ENCODE peak calls at places on chromosomes 16 and 17, in five cellular contexts. B is stimulated activated CD4-positive, alpha-beta T cell treated with anti-CD3 and anti-CD28 coated beads, Interleukin-2, amount 100 ng/mL, for 48 hours; X is HS-5; T is hippocampal formation; E is Karpas-422. I is an unnamed sample.

GRCh38 chr16:12436201-12436657 is 367.5 kb downstream of the CPPED1 start:
- DNase-seq in E (no peak), T (peak), X (no peak), B (no peak), I (no peak)

GRCh38 chr17:2364132-2365116 is 27.1 kb downstream of the SGSM2 start:
- DNase-seq in E (no peak), B (no peak), T (no peak), X (no peak), I (no peak)

GRCh38 chr16:1537138-1537577 is 3.7 kb downstream of the TMEM204 start:
- DNase-seq in X (no peak), B (no peak), T (no peak), E (no peak), I (no peak)

GRCh38 chr17:43753488-43754129 is 5.0 kb downstream of the SOST start:
- DNase-seq in X (no peak), E (no peak), T (no peak), B (no peak), I (no peak)

GRCh38 chr16:89779917-89780316 is 36.5 kb downstream of the FANCA start:
- DNase-seq in X (no peak), E (no peak), T (no peak), B (no peak), I (no peak)

GRCh38 chr17:31309525-31309924 is 4.3 kb downstream of the EVI2B start:
- DNase-seq in B (no peak), T (peak), X (no peak), E (peak), I (no peak)

GRCh38 chr16:12419151-12419550 is 384.5 kb downstream of the CPPED1 start:
- DNase-seq in X (no peak), E (no peak), B (no peak), T (no peak), I (no peak)

GRCh38 chr17:79944251-79944812 is 91.3 kb downstream of the TBC1D16 start:
- DNase-seq in E (no peak), X (no peak), B (no peak), T (no peak), I (no peak)

GRCh38 chr17:67376509-67376891 is 581 bp upstream of the PITPNC1 start:
- DNase-seq in T (no peak), B (no peak), E (peak), X (no peak), I (no peak)

GRCh38 chr16:21987498-21987897 is 13.4 kb downstream of the PDZD9 start:
- DNase-seq in E (no peak), T (no peak), B (no peak), X (no peak), I (no peak)

GRCh38 chr17:206941-207560 is 25.6 kb upstream of the DOC2B start:
- DNase-seq in X (no peak), B (no peak), T (no peak), E (no peak), I (no peak)

GRCh38 chr17:40303706-40304450 is 5.1 kb upstream of the RARA start:
- DNase-seq in X (no peak), T (no peak), E (no peak), B (no peak), I (no peak)